ENCODE peak calls at places on chromosomes 2 and 18, in seven cellular contexts. One of them, this sample, is unnamed.
A peak's percentile ranks its signal among the peaks of the same experiment; 100 is the strongest.

GRCh38 chr2:42770288-42771131 is 6.6 kb upstream of the OXER1 start:
- DNase-seq in MM.1S: no peak
- DNase-seq in mucosa of gallbladder: no peak
- DNase-seq in tibial artery: no peak
- DNase-seq in NCI-H1048: no peak
- DNase-seq in transverse colon: no peak
- DNase-seq in stimulated activated CD4-positive, alpha-beta T cell treated with anti-CD3 and anti-CD28 coated beads, TNF-alpha, amount 100 ng/mL, for 4 hours: no peak
- DNase-seq in this sample: peak; percentile 22

GRCh38 chr2:95346236-95346737 is 49.1 kb downstream of the KCNIP3 start:
- DNase-seq in tibial artery: peak; percentile 45
- DNase-seq in MM.1S: no peak
- DNase-seq in NCI-H1048: no peak
- DNase-seq in transverse colon: peak; percentile 67
- DNase-seq in mucosa of gallbladder: peak; percentile 46
- DNase-seq in stimulated activated CD4-positive, alpha-beta T cell treated with anti-CD3 and anti-CD28 coated beads, TNF-alpha, amount 100 ng/mL, for 4 hours: no peak
- DNase-seq in this sample: peak; percentile 75

GRCh38 chr2:218323526-218324472 is 31.5 kb upstream of the TMBIM1 start:
- DNase-seq in tibial artery: peak; percentile 38
- DNase-seq in stimulated activated CD4-positive, alpha-beta T cell treated with anti-CD3 and anti-CD28 coated beads, TNF-alpha, amount 100 ng/mL, for 4 hours: no peak
- DNase-seq in NCI-H1048: no peak
- DNase-seq in mucosa of gallbladder: no peak
- DNase-seq in MM.1S: no peak
- DNase-seq in transverse colon: peak; percentile 30
- DNase-seq in this sample: peak; percentile 73

GRCh38 chr18:35588995-35589394 is 7.5 kb downstream of the GALNT1 start:
- DNase-seq in MM.1S: no peak
- DNase-seq in NCI-H1048: no peak
- DNase-seq in stimulated activated CD4-positive, alpha-beta T cell treated with anti-CD3 and anti-CD28 coated beads, TNF-alpha, amount 100 ng/mL, for 4 hours: peak; percentile 23
- DNase-seq in tibial artery: no peak
- DNase-seq in mucosa of gallbladder: no peak
- DNase-seq in transverse colon: no peak
- DNase-seq in this sample: no peak

GRCh38 chr2:241724259-241724974 is 10.0 kb upstream of the D2HGDH start:
- DNase-seq in MM.1S: no peak
- DNase-seq in stimulated activated CD4-positive, alpha-beta T cell treated with anti-CD3 and anti-CD28 coated beads, TNF-alpha, amount 100 ng/mL, for 4 hours: no peak
- DNase-seq in tibial artery: no peak
- DNase-seq in transverse colon: no peak
- DNase-seq in mucosa of gallbladder: no peak
- DNase-seq in NCI-H1048: no peak
- DNase-seq in this sample: peak; percentile 3

GRCh38 chr2:191319181-191319580 is 74.0 kb downstream of the MYO1B start:
- DNase-seq in mucosa of gallbladder: no peak
- DNase-seq in NCI-H1048: no peak
- DNase-seq in tibial artery: no peak
- DNase-seq in MM.1S: no peak
- DNase-seq in stimulated activated CD4-positive, alpha-beta T cell treated with anti-CD3 and anti-CD28 coated beads, TNF-alpha, amount 100 ng/mL, for 4 hours: no peak
- DNase-seq in transverse colon: no peak
- DNase-seq in this sample: peak; percentile 77

GRCh38 chr2:109475531-109476210 is 138.1 kb downstream of the SEPTIN10 start:
- DNase-seq in NCI-H1048: no peak
- DNase-seq in mucosa of gallbladder: no peak
- DNase-seq in transverse colon: no peak
- DNase-seq in tibial artery: no peak
- DNase-seq in MM.1S: peak; percentile 67
- DNase-seq in stimulated activated CD4-positive, alpha-beta T cell treated with anti-CD3 and anti-CD28 coated beads, TNF-alpha, amount 100 ng/mL, for 4 hours: no peak
- DNase-seq in this sample: peak; percentile 51

GRCh38 chr18:3411854-3412268 is 38.1 kb upstream of the TGIF1 start:
- DNase-seq in MM.1S: no peak
- DNase-seq in tibial artery: no peak
- DNase-seq in mucosa of gallbladder: no peak
- DNase-seq in stimulated activated CD4-positive, alpha-beta T cell treated with anti-CD3 and anti-CD28 coated beads, TNF-alpha, amount 100 ng/mL, for 4 hours: no peak
- DNase-seq in transverse colon: peak; percentile 49
- DNase-seq in NCI-H1048: no peak
- DNase-seq in this sample: no peak

GRCh38 chr2:75221872-75222271 is 22.6 kb upstream of the TACR1 start:
- DNase-seq in MM.1S: no peak
- DNase-seq in tibial artery: no peak
- DNase-seq in mucosa of gallbladder: no peak
- DNase-seq in stimulated activated CD4-positive, alpha-beta T cell treated with anti-CD3 and anti-CD28 coated beads, TNF-alpha, amount 100 ng/mL, for 4 hours: no peak
- DNase-seq in transverse colon: no peak
- DNase-seq in NCI-H1048: no peak
- DNase-seq in this sample: peak; percentile 62

GRCh38 chr2:129469881-129470280 is 509.6 kb upstream of the RAB6C start:
- DNase-seq in tibial artery: no peak
- DNase-seq in mucosa of gallbladder: no peak
- DNase-seq in MM.1S: no peak
- DNase-seq in stimulated activated CD4-positive, alpha-beta T cell treated with anti-CD3 and anti-CD28 coated beads, TNF-alpha, amount 100 ng/mL, for 4 hours: no peak
- DNase-seq in transverse colon: no peak
- DNase-seq in NCI-H1048: no peak
- DNase-seq in this sample: no peak

GRCh38 chr2:28589746-28590463 is 94.0 kb downstream of the PLB1 start:
- DNase-seq in MM.1S: no peak
- DNase-seq in mucosa of gallbladder: no peak
- DNase-seq in transverse colon: no peak
- DNase-seq in stimulated activated CD4-positive, alpha-beta T cell treated with anti-CD3 and anti-CD28 coated beads, TNF-alpha, amount 100 ng/mL, for 4 hours: no peak
- DNase-seq in NCI-H1048: no peak
- DNase-seq in tibial artery: no peak
- DNase-seq in this sample: no peak

GRCh38 chr2:74328074-74328473 is 15.1 kb downstream of the SLC4A5 start:
- DNase-seq in mucosa of gallbladder: no peak
- DNase-seq in NCI-H1048: no peak
- DNase-seq in stimulated activated CD4-positive, alpha-beta T cell treated with anti-CD3 and anti-CD28 coated beads, TNF-alpha, amount 100 ng/mL, for 4 hours: no peak
- DNase-seq in MM.1S: no peak
- DNase-seq in transverse colon: no peak
- DNase-seq in tibial artery: no peak
- DNase-seq in this sample: no peak

GRCh38 chr18:10295751-10296150 is 158.7 kb upstream of the APCDD1 start:
- DNase-seq in tibial artery: no peak
- DNase-seq in transverse colon: no peak
- DNase-seq in mucosa of gallbladder: no peak
- DNase-seq in stimulated activated CD4-positive, alpha-beta T cell treated with anti-CD3 and anti-CD28 coated beads, TNF-alpha, amount 100 ng/mL, for 4 hours: no peak
- DNase-seq in NCI-H1048: no peak
- DNase-seq in MM.1S: no peak
- DNase-seq in this sample: no peak

GRCh38 chr2:149170156-149170555 is 131.7 kb downstream of the LYPD6B start:
- DNase-seq in transverse colon: no peak
- DNase-seq in MM.1S: no peak
- DNase-seq in stimulated activated CD4-positive, alpha-beta T cell treated with anti-CD3 and anti-CD28 coated beads, TNF-alpha, amount 100 ng/mL, for 4 hours: no peak
- DNase-seq in NCI-H1048: no peak
- DNase-seq in mucosa of gallbladder: no peak
- DNase-seq in tibial artery: no peak
- DNase-seq in this sample: no peak

GRCh38 chr2:20619624-20620024 is 31.3 kb downstream of the HS1BP3 start:
- DNase-seq in tibial artery: peak; percentile 31
- DNase-seq in NCI-H1048: no peak
- DNase-seq in transverse colon: no peak
- DNase-seq in mucosa of gallbladder: no peak
- DNase-seq in MM.1S: no peak
- DNase-seq in stimulated activated CD4-positive, alpha-beta T cell treated with anti-CD3 and anti-CD28 coated beads, TNF-alpha, amount 100 ng/mL, for 4 hours: no peak
- DNase-seq in this sample: no peak

GRCh38 chr2:237045449-237045848 is 40.2 kb upstream of the COPS8 start:
- DNase-seq in stimulated activated CD4-positive, alpha-beta T cell treated with anti-CD3 and anti-CD28 coated beads, TNF-alpha, amount 100 ng/mL, for 4 hours: no peak
- DNase-seq in tibial artery: no peak
- DNase-seq in MM.1S: no peak
- DNase-seq in mucosa of gallbladder: no peak
- DNase-seq in transverse colon: no peak
- DNase-seq in NCI-H1048: no peak
- DNase-seq in this sample: no peak

GRCh38 chr2:8447610-8448221 is 234.1 kb upstream of the ID2 start:
- DNase-seq in NCI-H1048: no peak
- DNase-seq in MM.1S: no peak
- DNase-seq in mucosa of gallbladder: no peak
- DNase-seq in stimulated activated CD4-positive, alpha-beta T cell treated with anti-CD3 and anti-CD28 coated beads, TNF-alpha, amount 100 ng/mL, for 4 hours: no peak
- DNase-seq in transverse colon: no peak
- DNase-seq in tibial artery: no peak
- DNase-seq in this sample: peak; percentile 94

GRCh38 chr2:52264488-52264887 is 1232.6 kb upstream of the NRXN1 start:
- DNase-seq in stimulated activated CD4-positive, alpha-beta T cell treated with anti-CD3 and anti-CD28 coated beads, TNF-alpha, amount 100 ng/mL, for 4 hours: no peak
- DNase-seq in NCI-H1048: peak; percentile 23
- DNase-seq in mucosa of gallbladder: no peak
- DNase-seq in MM.1S: no peak
- DNase-seq in tibial artery: no peak
- DNase-seq in transverse colon: no peak
- DNase-seq in this sample: no peak

GRCh38 chr2:41222593-41222992 is 770.7 kb upstream of the SLC8A1 start:
- DNase-seq in stimulated activated CD4-positive, alpha-beta T cell treated with anti-CD3 and anti-CD28 coated beads, TNF-alpha, amount 100 ng/mL, for 4 hours: no peak
- DNase-seq in MM.1S: no peak
- DNase-seq in NCI-H1048: no peak
- DNase-seq in tibial artery: no peak
- DNase-seq in transverse colon: no peak
- DNase-seq in mucosa of gallbladder: no peak
- DNase-seq in this sample: no peak

GRCh38 chr2:20439193-20439475 is 7.7 kb upstream of the RHOB start:
- DNase-seq in NCI-H1048: no peak
- DNase-seq in transverse colon: peak; percentile 31
- DNase-seq in stimulated activated CD4-positive, alpha-beta T cell treated with anti-CD3 and anti-CD28 coated beads, TNF-alpha, amount 100 ng/mL, for 4 hours: no peak
- DNase-seq in tibial artery: no peak
- DNase-seq in mucosa of gallbladder: peak; percentile 63
- DNase-seq in MM.1S: no peak
- DNase-seq in this sample: peak; percentile 67

GRCh38 chr2:199430219-199430618 is 27.5 kb downstream of the SATB2 start:
- DNase-seq in stimulated activated CD4-positive, alpha-beta T cell treated with anti-CD3 and anti-CD28 coated beads, TNF-alpha, amount 100 ng/mL, for 4 hours: no peak
- DNase-seq in tibial artery: no peak
- DNase-seq in mucosa of gallbladder: no peak
- DNase-seq in transverse colon: no peak
- DNase-seq in MM.1S: no peak
- DNase-seq in NCI-H1048: no peak
- DNase-seq in this sample: no peak

GRCh38 chr2:42101641-42102605 is 54.1 kb downstream of the PKDCC start:
- DNase-seq in NCI-H1048: no peak
- DNase-seq in MM.1S: peak; percentile 92
- DNase-seq in transverse colon: peak; percentile 78
- DNase-seq in tibial artery: peak; percentile 74
- DNase-seq in mucosa of gallbladder: peak; percentile 76
- DNase-seq in stimulated activated CD4-positive, alpha-beta T cell treated with anti-CD3 and anti-CD28 coated beads, TNF-alpha, amount 100 ng/mL, for 4 hours: peak; percentile 92
- DNase-seq in this sample: peak; percentile 23

GRCh38 chr2:144404621-144405312 is 115.2 kb downstream of the ZEB2 start:
- DNase-seq in stimulated activated CD4-positive, alpha-beta T cell treated with anti-CD3 and anti-CD28 coated beads, TNF-alpha, amount 100 ng/mL, for 4 hours: no peak
- DNase-seq in mucosa of gallbladder: no peak
- DNase-seq in NCI-H1048: no peak
- DNase-seq in MM.1S: no peak
- DNase-seq in transverse colon: no peak
- DNase-seq in tibial artery: no peak
- DNase-seq in this sample: no peak

GRCh38 chr2:120846406-120847095 is 110.9 kb downstream of the GLI2 start:
- DNase-seq in stimulated activated CD4-positive, alpha-beta T cell treated with anti-CD3 and anti-CD28 coated beads, TNF-alpha, amount 100 ng/mL, for 4 hours: no peak
- DNase-seq in MM.1S: no peak
- DNase-seq in mucosa of gallbladder: no peak
- DNase-seq in transverse colon: no peak
- DNase-seq in NCI-H1048: no peak
- DNase-seq in tibial artery: no peak
- DNase-seq in this sample: no peak

GRCh38 chr2:172242968-172243367 is 140.3 kb upstream of the DLX2 start:
- DNase-seq in mucosa of gallbladder: no peak
- DNase-seq in tibial artery: no peak
- DNase-seq in NCI-H1048: no peak
- DNase-seq in MM.1S: no peak
- DNase-seq in stimulated activated CD4-positive, alpha-beta T cell treated with anti-CD3 and anti-CD28 coated beads, TNF-alpha, amount 100 ng/mL, for 4 hours: no peak
- DNase-seq in transverse colon: peak; percentile 59
- DNase-seq in this sample: no peak

This sample was measured in PC-3.